ENCODE peak calls at places on chromosome 18, in nine cellular contexts. H is ovary; E is NCI-H774; K is sigmoid colon; T is activated T-cell treated with anti-CD3 and anti-CD28 coated beads for 24 hours; W is effector CD4-positive, alpha-beta T cell; L is non-pigmented ciliary epithelial cell; R is pulmonary artery endothelial cell; D is T-helper 1 cell. A is an unnamed sample.

GRCh38 chr18:57241869-57242268 is 95.0 kb downstream of the BOD1L2 start:
- DNase-seq in H (no peak), E (no peak), K (no peak), T (no peak), W (no peak), L (no peak), R (no peak), D (no peak), A (no peak)

GRCh38 chr18:65788373-65788772 is 37.6 kb downstream of the CDH7 start:
- DNase-seq in H (no peak), E (no peak), K (no peak), T (no peak), W (no peak), L (no peak), R (no peak), D (no peak), A (no peak)

GRCh38 chr18:50973367-50974126 is 5.7 kb downstream of the ELAC1 start:
- DNase-seq in H (no peak), E (no peak), K (no peak), T (no peak), W (no peak), L (no peak), R (no peak), D (no peak), A (no peak)

GRCh38 chr18:11983592-11983991 is 2.3 kb downstream of the IMPA2 start:
- DNase-seq in H (no peak), E (no peak), K (peak; percentile 60), T (no peak), W (no peak), L (no peak), R (no peak), D (no peak), A (peak; percentile 32)

GRCh38 chr18:27581261-27581904 is 396.3 kb upstream of the CHST9 start:
- DNase-seq in H (no peak), E (no peak), K (no peak), T (no peak), W (no peak), L (no peak), R (no peak), D (no peak), A (no peak)

GRCh38 chr18:22318745-22319407 is 98.8 kb downstream of the CTAGE1 start:
- DNase-seq in H (no peak), E (no peak), K (no peak), T (no peak), W (no peak), L (no peak), R (no peak), D (no peak), A (no peak)

GRCh38 chr18:23716516-23716915 is 27.3 kb downstream of the LAMA3 start:
- DNase-seq in H (no peak), E (no peak), K (no peak), T (no peak), W (no peak), L (peak; percentile 84), R (no peak), D (no peak), A (peak; percentile 58)

GRCh38 chr18:49613741-49614151 is 51.9 kb downstream of the LIPG start:
- DNase-seq in H (no peak), E (no peak), K (no peak), T (no peak), W (no peak), L (no peak), R (no peak), D (no peak), A (no peak)

GRCh38 chr18:4319738-4320677 is 135.1 kb downstream of the DLGAP1 start:
- DNase-seq in H (no peak), E (no peak), K (no peak), T (no peak), W (no peak), L (no peak), R (no peak), D (no peak), A (no peak)

GRCh38 chr18:31603335-31603734 is 11.7 kb downstream of the TTR start:
- DNase-seq in H (no peak), E (no peak), K (no peak), T (no peak), W (no peak), L (no peak), R (no peak), D (no peak), A (no peak)

GRCh38 chr18:79575891-79576685 is 103.5 kb upstream of the CTDP1 start:
- DNase-seq in H (peak; percentile 67), E (no peak), K (peak; percentile 74), T (no peak), W (no peak), L (no peak), R (no peak), D (no peak), A (no peak)

GRCh38 chr18:38966846-38967245 is 1401.2 kb upstream of the CELF4 start:
- DNase-seq in H (no peak), E (no peak), K (no peak), T (no peak), W (no peak), L (no peak), R (no peak), D (no peak), A (no peak)

GRCh38 chr18:52499646-52500045 is 159.6 kb downstream of the DCC start:
- DNase-seq in H (no peak), E (peak; percentile 9), K (no peak), T (no peak), W (no peak), L (no peak), R (no peak), D (no peak), A (no peak)

GRCh38 chr18:35740616-35741015 is 159.1 kb downstream of the GALNT1 start:
- DNase-seq in H (no peak), E (no peak), K (no peak), T (no peak), W (no peak), L (peak; percentile 18), R (no peak), D (no peak), A (no peak)

GRCh38 chr18:39732918-39733317 is 2167.3 kb upstream of the CELF4 start:
- DNase-seq in H (no peak), E (no peak), K (no peak), T (no peak), W (no peak), L (no peak), R (no peak), D (no peak), A (no peak)

GRCh38 chr18:59921384-59921891 is 21.6 kb downstream of the PMAIP1 start:
- DNase-seq in H (no peak), E (no peak), K (no peak), T (no peak), W (peak; percentile 8), L (no peak), R (no peak), D (no peak), A (no peak)

GRCh38 chr18:78378983-78379382 is 600.6 kb upstream of the SALL3 start:
- DNase-seq in H (no peak), E (no peak), K (no peak), T (no peak), W (no peak), L (no peak), R (no peak), D (no peak), A (no peak)

GRCh38 chr18:44716697-44717163 is 36.0 kb downstream of the SETBP1 start:
- DNase-seq in H (no peak), E (no peak), K (no peak), T (no peak), W (no peak), L (no peak), R (no peak), D (no peak), A (no peak)

GRCh38 chr18:2898131-2898640 is 51.4 kb downstream of the EMILIN2 start:
- DNase-seq in H (no peak), E (no peak), K (peak; percentile 66), T (no peak), W (no peak), L (no peak), R (no peak), D (no peak), A (no peak)

GRCh38 chr18:79393626-79394401 is 1.9 kb upstream of the NFATC1 start:
- DNase-seq in H (peak; percentile 96), E (peak; percentile 87), K (peak; percentile 97), T (no peak), W (peak; percentile 38), L (no peak), R (peak; percentile 87), D (peak; percentile 46), A (peak; percentile 96)

GRCh38 chr18:59699750-59700534 is 2.7 kb upstream of the CCBE1 start:
- DNase-seq in H (peak; percentile 37), E (no peak), K (no peak), T (no peak), W (no peak), L (no peak), R (no peak), D (no peak), A (no peak)

GRCh38 chr18:8493141-8493540 is 116.1 kb upstream of the RAB12 start:
- DNase-seq in H (no peak), E (no peak), K (peak; percentile 47), T (no peak), W (no peak), L (no peak), R (no peak), D (no peak), A (no peak)

GRCh38 chr18:59547691-59548182 is 149.5 kb downstream of the CCBE1 start:
- DNase-seq in H (no peak), E (no peak), K (no peak), T (no peak), W (no peak), L (peak; percentile 65), R (no peak), D (no peak), A (no peak)

GRCh38 chr18:55983433-55983832 is 395.4 kb upstream of the TCF4 start:
- DNase-seq in H (no peak), E (no peak), K (no peak), T (no peak), W (no peak), L (no peak), R (no peak), D (no peak), A (peak; percentile 39)

GRCh38 chr18:44741070-44741469 is 60.4 kb downstream of the SETBP1 start:
- DNase-seq in H (no peak), E (no peak), K (no peak), T (no peak), W (no peak), L (no peak), R (no peak), D (no peak), A (no peak)

GRCh38 chr18:63831080-63831788 is 56.0 kb downstream of the SERPINB7 start:
- DNase-seq in H (no peak), E (no peak), K (no peak), T (no peak), W (no peak), L (peak; percentile 54), R (no peak), D (no peak), A (no peak)

GRCh38 chr18:36828157-36828629 is 609 bp downstream of the TPGS2 start:
- DNase-seq in H (no peak), E (no peak), K (peak; percentile 63), T (peak; percentile 9), W (peak; percentile 21), L (no peak), R (no peak), D (no peak), A (peak; percentile 47)

GRCh38 chr18:79476918-79477685 is 81.4 kb downstream of the NFATC1 start:
- DNase-seq in H (peak; percentile 4), E (no peak), K (peak; percentile 39), T (no peak), W (no peak), L (no peak), R (no peak), D (no peak), A (no peak)

GRCh38 chr18:3411854-3412268 is 38.1 kb upstream of the TGIF1 start:
- DNase-seq in H (no peak), E (no peak), K (no peak), T (no peak), W (no peak), L (no peak), R (no peak), D (peak; percentile 14), A (peak; percentile 23)

GRCh38 chr18:45938488-45938935 is 28.6 kb downstream of the EPG5 start:
- DNase-seq in H (no peak), E (no peak), K (no peak), T (no peak), W (no peak), L (no peak), R (no peak), D (no peak), A (no peak)

GRCh38 chr18:61697306-61697909 is 195.4 kb downstream of the RNF152 start:
- DNase-seq in H (no peak), E (no peak), K (no peak), T (no peak), W (no peak), L (no peak), R (peak; percentile 45), D (no peak), A (peak; percentile 74)

A was measured in dermis blood vessel endothelial cell.